ENCODE peak calls at places on chromosomes 1 and 21, in ten cellular contexts. V, M, G, Z, L, X, B, D, F and Y are unnamed samples.

GRCh38 chr1:183942933-183943693 is 94.4 kb downstream of the COLGALT2 start:
- DNase-seq in L (no peak), V (peak), G (no peak), X (peak), B (no peak), Z (no peak), D (peak), F (peak), M (no peak), Y (no peak)

GRCh38 chr1:33001282-33001681 is 35.4 kb downstream of the AK2 start:
- DNase-seq in B (no peak), D (peak), X (no peak), G (no peak), M (no peak), F (peak), L (no peak), V (no peak), Z (no peak), Y (no peak)

GRCh38 chr1:151832318-151832984 is 849 bp upstream of the RORC start:
- DNase-seq in B (no peak), L (peak), Z (peak), G (no peak), F (peak), X (no peak), D (peak), M (no peak), V (no peak), Y (peak)

GRCh38 chr1:57340361-57341192 is 83.3 kb downstream of the DAB1 start:
- DNase-seq in V (no peak), B (no peak), G (no peak), Z (no peak), X (no peak), M (no peak), L (no peak), D (no peak), F (no peak), Y (no peak)

GRCh38 chr1:98468111-98468717 is 193.3 kb upstream of the SNX7 start:
- DNase-seq in V (peak), Z (no peak), X (no peak), L (no peak), M (no peak), G (no peak), F (peak), B (no peak), D (peak), Y (peak)

GRCh38 chr1:84836145-84836544 is 56.9 kb downstream of the LPAR3 start:
- DNase-seq in G (no peak), X (no peak), F (no peak), D (peak), Z (no peak), V (no peak), B (no peak), L (no peak), M (no peak), Y (no peak)

GRCh38 chr1:91895832-91896556 is 10.0 kb upstream of the TGFBR3 start:
- DNase-seq in V (no peak), G (no peak), Z (no peak), X (no peak), B (no peak), L (no peak), D (no peak), F (no peak), M (no peak), Y (no peak)

GRCh38 chr1:218336353-218336752 is 8.8 kb upstream of the TGFB2 start:
- DNase-seq in G (no peak), B (no peak), L (no peak), D (no peak), Z (no peak), F (no peak), V (no peak), X (peak), M (no peak), Y (no peak)

GRCh38 chr1:4668738-4669700 is 14.6 kb downstream of the AJAP1 start:
- DNase-seq in L (no peak), X (no peak), M (no peak), F (no peak), D (peak), Z (no peak), G (no peak), B (no peak), V (no peak), Y (no peak)

GRCh38 chr21:33937931-33938339 is 22.3 kb upstream of the ATP5PO start:
- DNase-seq in V (no peak), X (no peak), M (no peak), G (no peak), F (no peak), L (no peak), B (no peak), Z (no peak), D (no peak), Y (no peak)

GRCh38 chr1:41664861-41665640 is 180.6 kb upstream of the EDN2 start:
- DNase-seq in Z (peak), D (peak), V (no peak), M (no peak), L (no peak), G (no peak), F (no peak), X (peak), B (no peak), Y (no peak)

GRCh38 chr1:8560611-8561544 is 243.0 kb downstream of the SLC45A1 start:
- DNase-seq in F (peak), M (peak), V (peak), G (no peak), L (peak), D (peak), Z (peak), X (no peak), B (no peak), Y (peak)

GRCh38 chr1:65357291-65357960 is 48.1 kb downstream of the DNAJC6 start:
- DNase-seq in B (no peak), F (no peak), X (no peak), M (no peak), L (no peak), D (no peak), G (no peak), Z (no peak), V (no peak), Y (no peak)

GRCh38 chr21:28256420-28256831 is 736.3 kb downstream of the LTN1 start:
- DNase-seq in G (no peak), F (peak), B (no peak), Z (peak), M (no peak), L (no peak), V (no peak), D (no peak), X (no peak), Y (no peak)

GRCh38 chr1:208038303-208038702 is 127.4 kb upstream of the CD34 start:
- DNase-seq in D (no peak), B (no peak), F (no peak), M (no peak), V (no peak), G (no peak), X (no peak), Z (no peak), L (no peak), Y (no peak)

GRCh38 chr1:152411144-152411543 is 2.9 kb downstream of the CRNN start:
- DNase-seq in D (no peak), V (no peak), G (no peak), M (no peak), Z (peak), L (no peak), F (no peak), X (no peak), B (no peak), Y (no peak)

GRCh38 chr1:201488817-201489581 is 17.9 kb downstream of the CSRP1 start:
- DNase-seq in Z (peak), F (no peak), D (peak), V (no peak), B (no peak), G (no peak), X (no peak), M (no peak), L (no peak), Y (no peak)

GRCh38 chr1:214445846-214446614 is 105.4 kb downstream of the PTPN14 start:
- DNase-seq in G (no peak), X (no peak), B (no peak), D (peak), M (no peak), V (no peak), Z (no peak), L (no peak), F (peak), Y (no peak)

GRCh38 chr21:38945536-38946245 is 140.0 kb downstream of the ETS2 start:
- DNase-seq in F (no peak), G (no peak), B (no peak), D (no peak), L (no peak), Z (no peak), M (no peak), V (peak), X (peak), Y (peak)

GRCh38 chr21:34726627-34727337 is 58.0 kb downstream of the CLIC6 start:
- DNase-seq in X (no peak), D (peak), V (no peak), F (no peak), M (no peak), G (no peak), B (no peak), L (no peak), Z (no peak), Y (no peak)

GRCh38 chr1:183827801-183828200 is 22.9 kb downstream of the RGL1 start:
- DNase-seq in D (no peak), G (no peak), Z (no peak), V (no peak), M (no peak), L (no peak), F (no peak), X (no peak), B (no peak), Y (no peak)

GRCh38 chr21:37742532-37742931 is 173.7 kb downstream of the KCNJ6 start:
- DNase-seq in F (no peak), B (no peak), L (no peak), D (no peak), M (no peak), V (no peak), X (no peak), G (no peak), Z (no peak), Y (no peak)

GRCh38 chr1:187509091-187509490 is 680.3 kb downstream of the PLA2G4A start:
- DNase-seq in V (no peak), Z (no peak), D (peak), F (no peak), X (no peak), M (no peak), G (no peak), L (no peak), B (no peak), Y (peak)

GRCh38 chr1:154423303-154423987 is 18.3 kb downstream of the IL6R start:
- DNase-seq in M (no peak), X (no peak), Z (no peak), D (peak), V (no peak), F (no peak), L (peak), B (no peak), G (no peak), Y (no peak)

GRCh38 chr1:212621830-212622315 is 13.3 kb downstream of the ATF3 start:
- DNase-seq in V (no peak), G (no peak), F (peak), D (no peak), Z (no peak), L (no peak), B (no peak), X (no peak), M (no peak), Y (no peak)